ENCODE peak calls at places on chromosomes 2 and 18, in ten cellular contexts. T is GM23248, N is mammary epithelial cell, A is IMR-90, V is endodermal cell, S is cardiac muscle cell, R is left lung, F is body of pancreas, U is esophagus muscularis mucosa, M is hepatocyte. Z is an unnamed sample. For H3K36me3 and H3K4me1, the result is how much of the 10 kb centered on the place peaks cover.

GRCh38 chr18:45828917-45829811 is 3.7 kb downstream of the SIGLEC15 start:
- DNase-seq in S (no peak), M (peak), F (no peak), A (no peak), R (no peak), T (no peak), U (peak), V (peak), N (no peak), Z (no peak)

GRCh38 chr2:10489842-10490555 is 41.9 kb upstream of the ODC1 start:
- DNase-seq in S (no peak), F (no peak), U (no peak), T (peak), A (peak), N (peak), R (no peak), M (no peak), V (no peak), Z (no peak)

GRCh38 chr2:163664610-163665009 is 71.2 kb downstream of the FIGN start:
- DNase-seq in V (no peak), R (no peak), F (no peak), A (peak), N (peak), S (peak), M (no peak), T (peak), U (no peak), Z (no peak)

GRCh38 chr2:219549619-219550018 is 5.8 kb downstream of the TMEM198 start:
- DNase-seq in T (no peak), U (no peak), M (no peak), S (no peak), V (no peak), A (no peak), F (no peak), R (no peak), N (no peak), Z (no peak)

GRCh38 chr2:220936641-220937197 is 635.4 kb downstream of the EPHA4 start:
- DNase-seq in M (no peak), V (no peak), A (no peak), N (no peak), T (no peak), F (no peak), U (peak), R (no peak), S (no peak), Z (no peak)

GRCh38 chr2:39919511-39920317 is 140.7 kb upstream of the THUMPD2 start:
- DNase-seq in T (no peak), R (no peak), U (no peak), S (no peak), A (no peak), F (no peak), N (no peak), V (no peak), M (no peak), Z (no peak)

GRCh38 chr18:40293311-40293710 is 1661.7 kb upstream of the PIK3C3 start:
- DNase-seq in T (peak), M (no peak), S (peak), V (no peak), U (no peak), N (peak), R (no peak), A (no peak), F (no peak), Z (no peak)

GRCh38 chr2:223465793-223466192 is 136.4 kb downstream of the SCG2 start:
- DNase-seq in V (no peak), R (peak), F (peak), A (peak), S (peak), T (peak), M (peak), N (peak), U (peak), Z (peak)

GRCh38 chr2:191935247-191935646 is 88.4 kb upstream of the CAVIN2 start:
- DNase-seq in V (peak), S (no peak), R (peak), F (no peak), M (no peak), A (no peak), N (no peak), T (no peak), U (no peak), Z (no peak)

GRCh38 chr2:104890092-104890393 is 36.1 kb downstream of the POU3F3 start:
- DNase-seq in V (no peak), R (no peak), A (no peak), M (no peak), N (no peak), S (no peak), U (no peak), T (no peak), F (no peak), Z (peak)

GRCh38 chr2:58336416-58336815 is 95.3 kb upstream of the FANCL start:
- DNase-seq in R (no peak), M (no peak), F (no peak), U (no peak), S (peak), N (no peak), A (no peak), T (no peak), V (no peak), Z (no peak)

GRCh38 chr2:160207804-160208661 is 8.0 kb upstream of the ITGB6 start:
- DNase-seq in V (peak), N (peak), M (peak), F (peak), U (no peak), R (peak), T (peak), A (peak), S (peak), Z (peak)

GRCh38 chr2:212451786-212452200 is 86.8 kb downstream of the ERBB4 start:
- DNase-seq in T (peak), M (peak), F (no peak), U (no peak), S (peak), R (no peak), N (peak), V (no peak), A (peak), Z (no peak)

GRCh38 chr18:4399929-4400328 is 55.2 kb downstream of the DLGAP1 start:
- DNase-seq in F (no peak), R (no peak), V (no peak), T (no peak), U (no peak), A (no peak), S (no peak), N (no peak), M (no peak), Z (no peak)

GRCh38 chr2:62826141-62826540 is 120.6 kb downstream of the EHBP1 start:
- DNase-seq in N (no peak), U (no peak), R (no peak), A (peak), V (no peak), S (peak), T (peak), F (no peak), M (no peak), Z (no peak)

GRCh38 chr2:53202063-53202462 is 565.5 kb upstream of the CHAC2 start:
- DNase-seq in T (peak), F (peak), N (peak), S (peak), U (no peak), R (no peak), A (peak), M (peak), V (no peak), Z (peak)

GRCh38 chr2:200026838-200027237 is 71.5 kb downstream of the MAIP1 start:
- DNase-seq in T (peak), M (no peak), N (no peak), S (peak), V (no peak), U (no peak), F (no peak), A (peak), R (no peak), Z (no peak)

GRCh38 chr2:117980381-117980780 is 33.5 kb downstream of the CCDC93 start:
- DNase-seq in V (no peak), M (no peak), S (peak), R (no peak), F (no peak), T (peak), N (peak), U (no peak), A (peak), Z (no peak)

GRCh38 chr2:117979911-117980341 is 33.9 kb downstream of the CCDC93 start:
- DNase-seq in F (no peak), A (no peak), S (peak), N (no peak), V (no peak), M (no peak), T (peak), U (no peak), R (no peak), Z (no peak)

GRCh38 chr2:117982376-117983033 is 31.4 kb downstream of the CCDC93 start:
- DNase-seq in T (no peak), V (no peak), F (no peak), R (no peak), U (no peak), S (peak), A (no peak), M (no peak), N (no peak), Z (no peak)

GRCh38 chr2:117981810-117982209 is 32.1 kb downstream of the CCDC93 start:
- DNase-seq in R (no peak), T (no peak), F (no peak), M (no peak), U (no peak), V (no peak), A (no peak), N (no peak), S (no peak), Z (no peak)

DNA sequence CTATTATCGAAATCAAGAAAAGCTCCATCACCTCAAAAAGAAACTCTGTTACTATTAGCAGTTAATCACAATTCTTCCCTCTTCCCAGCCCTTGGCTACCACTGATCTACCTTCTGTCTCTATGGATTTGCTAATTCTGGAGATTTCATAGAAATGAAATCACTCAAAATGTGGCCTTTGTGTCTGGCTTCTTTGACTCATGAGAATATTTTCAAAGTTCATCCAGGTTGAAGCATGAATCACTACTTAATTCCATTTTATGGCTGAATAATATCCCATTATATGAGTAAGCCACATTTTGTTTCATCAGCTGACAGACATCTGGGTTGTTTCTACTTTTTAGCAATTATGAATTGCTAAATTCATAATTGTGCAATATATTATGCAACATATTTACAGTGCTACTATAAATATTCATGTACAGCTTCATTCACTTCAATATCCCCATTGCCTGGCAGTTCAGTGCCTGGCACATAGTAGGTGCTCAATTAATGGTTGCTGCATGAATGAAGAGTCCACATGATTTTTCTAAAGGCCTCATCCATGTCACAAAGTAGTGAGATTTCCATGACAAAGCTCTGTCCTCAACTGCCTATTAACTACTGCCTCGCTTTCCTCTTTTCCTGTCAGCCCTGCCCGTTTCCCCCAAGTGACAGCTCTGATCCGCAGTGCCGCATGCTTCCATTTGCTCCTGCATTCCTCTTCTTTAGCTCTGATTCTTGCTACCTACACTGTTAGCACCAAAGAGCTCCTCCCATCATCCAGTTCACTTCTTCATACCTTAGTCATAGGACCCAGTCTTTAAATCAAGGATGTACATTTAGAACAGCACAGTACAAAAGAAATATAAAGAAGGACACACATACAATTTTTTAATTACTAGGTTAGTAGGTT is 32.8 kb downstream of the CCDC93 start:
- DNase-seq in U (no peak), S (peak), A (peak), R (no peak), M (peak), T (peak), V (no peak), N (peak), F (no peak), Z (no peak)
- H3K36me3 ChIP-seq in U (half or more), S (under half), A (under half), R (under half), M (under half), T (under half), V (half or more), N (under half), F (under half), Z (under half)

DNA sequence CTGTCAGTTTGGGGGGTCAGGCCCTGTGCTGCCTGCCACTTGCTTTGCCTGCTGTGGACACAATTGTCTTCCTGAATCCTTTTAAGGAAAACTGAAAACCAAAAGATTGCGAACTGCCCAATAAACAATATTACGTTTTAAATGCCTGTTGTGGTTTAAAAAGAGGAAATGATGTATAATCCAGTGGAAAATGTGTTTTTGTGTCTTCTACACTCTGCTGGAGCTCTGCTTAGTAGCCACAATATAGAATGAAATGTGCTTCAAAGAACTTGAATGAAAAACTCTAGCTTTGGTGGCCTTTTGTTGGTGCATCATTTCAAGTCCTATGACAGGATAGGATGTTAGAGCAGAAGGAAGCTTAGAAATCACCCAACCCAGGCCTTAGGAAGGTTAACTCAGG is 23.2 kb upstream of the CABYR start:
- DNase-seq in U (no peak), V (no peak), R (no peak), A (no peak), N (no peak), F (no peak), M (no peak), T (no peak), S (no peak), Z (no peak)
- H3K4me3 ChIP-seq in U (no peak), V (no peak), R (no peak), A (no peak), N (no peak), F (no peak), M (no peak), T (no peak), S (no peak), Z (no peak)

GRCh38 chr2:64937341-64938230 is 51.6 kb upstream of the SLC1A4 start:
- DNase-seq in M (no peak), F (peak), S (no peak), N (no peak), R (peak), V (no peak), A (no peak), U (no peak), T (no peak), Z (peak)
- H3K4me1 ChIP-seq in M (under half), F (under half), S (under half), N (under half), R (under half), V (under half), A (under half), U (under half), T (under half), Z (under half)

DNA sequence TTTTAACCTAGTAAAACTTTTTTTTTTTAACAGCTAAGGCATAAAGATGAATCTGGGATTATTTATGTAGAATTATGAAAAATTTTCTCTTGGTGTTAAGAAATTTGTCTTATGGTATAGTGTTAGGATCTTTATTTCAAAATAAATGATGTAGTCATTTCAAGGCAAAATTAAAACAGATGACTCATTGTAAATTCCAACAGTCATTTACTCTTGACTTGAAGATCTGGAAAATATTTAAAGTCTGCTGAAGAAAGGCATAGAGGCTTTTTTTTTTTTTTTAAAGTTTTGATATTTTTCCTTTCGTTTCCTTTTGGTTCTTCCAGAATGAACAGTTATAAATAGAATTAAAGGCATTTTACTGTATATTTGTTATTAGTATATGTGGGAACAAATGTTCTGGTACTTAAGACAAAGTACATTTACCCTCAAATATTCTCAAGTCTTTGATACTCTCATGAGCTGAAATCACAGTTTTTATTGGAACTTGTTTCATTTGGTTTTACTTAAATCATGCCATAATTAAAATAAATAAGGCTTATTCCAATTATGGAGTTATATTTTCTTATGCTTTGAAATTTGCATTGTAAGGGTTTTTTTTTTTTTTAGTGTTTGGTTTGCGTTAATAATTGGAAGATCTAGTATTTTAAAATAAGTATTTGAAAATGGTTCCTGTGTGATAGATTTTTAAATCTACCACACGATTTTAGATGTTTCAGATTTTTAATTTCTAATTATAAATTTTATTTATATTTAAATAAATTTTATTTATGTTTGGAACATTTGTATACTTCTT is 29.9 kb downstream of the GLS start:
- DNase-seq in U (no peak), N (peak), F (no peak), A (peak), S (peak), R (no peak), T (peak), V (no peak), M (no peak), Z (no peak)
- H3K36me3 ChIP-seq in U (under half), N (half or more), F (under half), A (under half), S (under half), R (under half), T (half or more), V (half or more), M (under half), Z (under half)

DNA sequence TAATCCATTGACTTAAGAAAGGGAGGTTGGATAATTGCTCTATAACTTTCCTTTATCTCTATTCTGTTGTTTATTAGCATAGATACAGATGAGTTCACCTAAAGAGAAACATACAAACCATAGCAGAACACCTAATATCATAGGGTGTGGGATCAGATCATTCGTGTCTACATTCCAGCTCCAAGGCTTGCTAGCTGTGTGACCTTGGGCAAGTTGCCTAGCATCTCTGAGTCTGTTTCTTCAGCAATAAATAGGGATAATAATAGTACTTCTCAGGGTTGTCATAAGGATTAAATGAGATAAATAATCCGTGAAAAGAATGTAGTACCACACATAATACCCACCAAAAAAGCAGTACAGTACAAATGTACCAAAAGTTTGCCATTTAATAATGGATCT is 126.2 kb downstream of the PLB1 start:
- DNase-seq in T (no peak), V (no peak), F (no peak), N (no peak), M (no peak), R (no peak), A (no peak), S (peak), U (no peak), Z (no peak)
- H3K4me3 ChIP-seq in T (no peak), V (no peak), F (no peak), N (no peak), M (no peak), R (no peak), A (no peak), S (no peak), U (no peak), Z (no peak)

GRCh38 chr2:101817488-101817887 is 120.0 kb downstream of the MAP4K4 start:
- DNase-seq in F (no peak), M (no peak), U (no peak), A (no peak), T (no peak), N (no peak), V (no peak), S (no peak), R (no peak), Z (no peak)

GRCh38 chr2:101821059-101821805 is 123.7 kb downstream of the MAP4K4 start:
- DNase-seq in S (no peak), N (no peak), A (peak), F (no peak), M (no peak), U (no peak), R (no peak), V (no peak), T (peak), Z (no peak)

GRCh38 chr2:101816598-101816997 is 119.1 kb downstream of the MAP4K4 start:
- DNase-seq in V (no peak), M (no peak), S (no peak), U (no peak), F (no peak), A (no peak), R (no peak), T (no peak), N (no peak), Z (no peak)

GRCh38 chr2:101820519-101820918 is 123.0 kb downstream of the MAP4K4 start:
- DNase-seq in S (peak), V (no peak), F (no peak), N (peak), T (peak), U (no peak), A (peak), M (peak), R (no peak), Z (no peak)

DNA sequence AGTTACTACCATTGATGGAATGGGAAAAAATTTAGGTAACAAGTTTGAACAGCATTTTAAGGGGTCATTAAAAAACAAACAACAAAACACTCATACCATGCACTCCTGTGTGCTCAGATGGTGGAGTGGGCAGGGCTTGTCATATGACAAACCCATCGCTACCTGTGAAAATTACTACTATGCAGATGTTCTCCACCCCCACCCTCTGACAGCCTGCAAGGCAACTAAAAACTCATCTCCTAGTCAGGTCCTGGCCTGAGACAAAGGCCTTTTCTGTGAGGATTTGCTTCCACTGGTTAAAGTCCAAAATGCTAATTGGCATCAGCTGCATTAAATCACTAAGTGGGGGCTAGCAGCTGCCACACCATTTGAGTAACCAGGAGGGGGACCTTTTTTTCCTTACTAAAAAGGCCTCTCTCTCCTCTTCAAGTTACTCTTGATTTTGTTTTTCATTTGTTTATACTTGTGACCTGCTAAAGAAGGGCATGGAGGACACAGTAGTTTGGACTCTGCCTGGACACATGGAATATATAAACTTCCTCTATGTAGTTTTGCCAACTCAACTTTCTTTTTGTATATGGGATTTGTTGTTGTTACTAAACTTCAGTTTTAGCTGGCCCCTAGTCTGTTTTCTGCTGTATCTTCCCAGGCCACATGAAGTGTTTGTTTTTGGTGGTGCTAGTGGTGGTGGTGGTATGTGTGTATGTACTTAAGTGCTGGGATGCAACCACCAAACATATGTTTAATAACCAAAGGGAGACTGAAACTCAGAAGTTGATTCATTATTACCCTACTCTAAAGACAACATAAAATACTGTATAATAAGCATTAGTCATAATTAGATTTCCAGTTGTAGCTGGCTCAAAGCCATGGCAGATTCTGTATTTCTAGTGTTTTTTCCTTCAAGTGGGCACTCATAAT is 121.3 kb downstream of the MAP4K4 start:
- DNase-seq in T (peak), A (peak), V (no peak), N (peak), F (no peak), S (peak), M (no peak), U (no peak), R (no peak), Z (no peak)
- H3K4me1 ChIP-seq in T (half or more), A (under half), V (under half), N (half or more), F (under half), S (under half), M (under half), U (half or more), R (under half), Z (under half)

Z was measured in transverse colon.